ENCODE peak calls at places on chromosomes 11 and 22, in eight cellular contexts. S is neural progenitor cell; U is ovary; W is fibroblast of lung; K is GM23248; C is CD4-positive, CD25-positive, alpha-beta regulatory T cell; R is mucosa of descending colon; Y is pancreas. G is an unnamed sample. For H3K4me1, the result is how much of the 10 kb centered on the place peaks cover.

GRCh38 chr11:71086687-71087258 is 165.6 kb downstream of the SHANK2 start:
- DNase-seq in S (peak), U (no peak), W (peak), K (peak), C (no peak), R (no peak), Y (no peak), G (no peak)

GRCh38 chr11:127202105-127202504 is 201.5 kb upstream of the KIRREL3 start:
- DNase-seq in S (no peak), U (no peak), W (no peak), K (no peak), C (no peak), R (no peak), Y (no peak), G (no peak)

GRCh38 chr11:14971865-14972580 is at the start of gene CALCA:
- DNase-seq in S (peak), U (no peak), W (peak), K (peak), C (no peak), R (no peak), Y (peak), G (no peak)

GRCh38 chr22:23503736-23504440 is 76.2 kb downstream of the IGLL1 start:
- DNase-seq in S (no peak), U (peak), W (no peak), K (no peak), C (no peak), R (no peak), Y (no peak), G (no peak)

GRCh38 chr11:70680781-70681281 is 282.5 kb downstream of the CTTN start:
- DNase-seq in S (peak), U (no peak), W (no peak), K (no peak), C (no peak), R (no peak), Y (no peak), G (peak)

GRCh38 chr11:20088368-20089260 is 71.7 kb downstream of the DBX1 start:
- DNase-seq in S (no peak), U (no peak), W (no peak), K (no peak), C (no peak), R (no peak), Y (no peak), G (no peak)

GRCh38 chr11:77999446-77999845 is 5.0 kb upstream of the INTS4 start:
- DNase-seq in S (no peak), U (no peak), W (no peak), K (no peak), C (no peak), R (no peak), Y (no peak), G (no peak)

GRCh38 chr22:32827061-32827602 is 25.6 kb downstream of the TIMP3 start:
- DNase-seq in S (no peak), U (no peak), W (no peak), K (no peak), C (no peak), R (no peak), Y (no peak), G (no peak)

GRCh38 chr11:131253885-131254204 is 116.6 kb upstream of the NTM start:
- DNase-seq in S (peak), U (no peak), W (peak), K (peak), C (no peak), R (no peak), Y (no peak), G (no peak)

GRCh38 chr11:127000291-127000968 is at the start of gene KIRREL3:
- DNase-seq in S (peak), U (no peak), W (peak), K (peak), C (no peak), R (no peak), Y (no peak), G (no peak)

GRCh38 chr22:17159504-17159951 is 451 bp upstream of the HDHD5 start:
- DNase-seq in S (peak), U (peak), W (peak), K (peak), C (peak), R (peak), Y (no peak), G (no peak)

GRCh38 chr22:20111045-20111688 is 4.7 kb upstream of the RANBP1 start:
- DNase-seq in S (peak), U (peak), W (peak), K (peak), C (peak), R (peak), Y (peak), G (peak)

GRCh38 chr11:3165152-3165705 is at the start of gene OSBPL5:
- DNase-seq in S (peak), U (peak), W (peak), K (peak), C (no peak), R (peak), Y (peak), G (no peak)

GRCh38 chr11:44863231-44863630 is 87.5 kb downstream of the TP53I11 start:
- DNase-seq in S (peak), U (no peak), W (no peak), K (no peak), C (no peak), R (no peak), Y (no peak), G (no peak)

GRCh38 chr11:99015634-99016454 is 4.9 kb upstream of the CNTN5 start:
- DNase-seq in S (peak), U (no peak), W (peak), K (peak), C (no peak), R (no peak), Y (no peak), G (no peak)

GRCh38 chr11:70494559-70495350 is 96.4 kb downstream of the CTTN start:
- DNase-seq in S (no peak), U (peak), W (no peak), K (no peak), C (no peak), R (peak), Y (no peak), G (peak)

GRCh38 chr11:1878134-1879031 is 13.3 kb downstream of the PRR33 start:
- DNase-seq in S (no peak), U (peak), W (no peak), K (no peak), C (no peak), R (peak), Y (peak), G (no peak)

GRCh38 chr11:68160100-68160695 is 39.0 kb upstream of the CHKA start:
- DNase-seq in S (peak), U (no peak), W (no peak), K (no peak), C (no peak), R (no peak), Y (no peak), G (no peak)

GRCh38 chr11:44725016-44725651 is 1.6 kb upstream of the TSPAN18 start:
- DNase-seq in S (no peak), U (no peak), W (no peak), K (peak), C (no peak), R (no peak), Y (no peak), G (no peak)

GRCh38 chr22:48943567-48944432 is 883.9 kb downstream of the BRD1 start:
- DNase-seq in S (peak), U (no peak), W (no peak), K (peak), C (no peak), R (no peak), Y (peak), G (no peak)

GRCh38 chr11:63888170-63889086 is 28.5 kb downstream of the RCOR2 start:
- DNase-seq in S (peak), U (peak), W (peak), K (peak), C (peak), R (peak), Y (peak), G (peak)

GRCh38 chr11:94325681-94326080 is 21.3 kb downstream of the IZUMO1R start:
- DNase-seq in S (peak), U (no peak), W (no peak), K (peak), C (peak), R (no peak), Y (no peak), G (peak)

DNA sequence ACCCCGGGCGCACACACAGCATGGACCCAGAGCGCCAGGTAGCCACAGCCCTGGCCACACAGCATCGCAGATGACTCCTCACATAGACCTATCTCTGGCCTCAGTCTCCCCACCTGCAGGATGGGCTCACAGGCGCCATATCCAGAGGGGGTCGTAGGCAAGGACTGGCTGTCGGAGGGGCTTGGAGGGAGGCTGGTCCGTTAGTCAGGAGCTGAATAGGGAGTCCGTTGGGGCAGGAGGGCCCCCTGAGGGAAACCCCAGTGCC is 2.1 kb downstream of the PLXNB2 start:
- DNase-seq in S (no peak), U (no peak), W (no peak), K (no peak), C (no peak), R (no peak), Y (peak), G (no peak)
- H3K4me3 ChIP-seq in S (peak), U (peak), W (peak), K (peak), C (no peak), R (no peak), Y (peak), G (no peak)

DNA sequence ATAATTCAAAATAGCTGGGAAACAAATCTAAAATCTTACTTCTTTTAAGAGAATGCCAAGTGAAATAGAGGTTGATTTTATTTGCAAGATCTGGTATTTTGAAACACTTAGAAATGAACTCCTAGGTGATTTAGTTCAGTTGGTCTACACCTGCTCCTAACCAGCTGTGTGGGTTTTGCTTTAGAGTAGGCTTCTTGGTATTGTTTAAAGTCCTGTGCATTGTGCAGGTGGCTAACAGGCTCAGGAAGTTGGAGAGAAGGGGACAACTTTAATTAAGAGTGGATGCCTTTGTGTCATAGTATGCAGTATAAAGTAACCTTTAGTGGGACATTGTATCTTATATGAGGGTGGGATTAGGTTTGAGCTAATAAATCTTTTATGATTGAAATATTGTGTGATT is 4.1 kb upstream of the RAG2 start:
- DNase-seq in S (no peak), U (no peak), W (no peak), K (no peak), C (no peak), R (no peak), Y (no peak), G (no peak)
- H3K4me1 ChIP-seq in S (under half), U (under half), W (under half), K (under half), C (under half), R (under half), Y (under half), G (under half)

GRCh38 chr11:117426297-117426685 is 98.6 kb downstream of the CEP164 start:
- DNase-seq in S (peak), U (peak), W (peak), K (peak), C (peak), R (no peak), Y (no peak), G (peak)
- H3K4me3 ChIP-seq in S (no peak), U (no peak), W (no peak), K (no peak), C (peak), R (no peak), Y (no peak), G (no peak)

GRCh38 chr11:66112041-66112491 is 42.0 kb downstream of the PACS1 start:
- DNase-seq in S (no peak), U (no peak), W (no peak), K (no peak), C (no peak), R (no peak), Y (no peak), G (no peak)

GRCh38 chr11:66113132-66113856 is 43.2 kb downstream of the PACS1 start:
- DNase-seq in S (no peak), U (no peak), W (peak), K (peak), C (no peak), R (no peak), Y (no peak), G (no peak)

GRCh38 chr11:66112640-66113098 is 42.6 kb downstream of the PACS1 start:
- DNase-seq in S (no peak), U (no peak), W (peak), K (peak), C (no peak), R (no peak), Y (no peak), G (no peak)

GRCh38 chr11:66109294-66109693 is 39.2 kb downstream of the PACS1 start:
- DNase-seq in S (no peak), U (no peak), W (no peak), K (no peak), C (no peak), R (no peak), Y (no peak), G (no peak)

DNA sequence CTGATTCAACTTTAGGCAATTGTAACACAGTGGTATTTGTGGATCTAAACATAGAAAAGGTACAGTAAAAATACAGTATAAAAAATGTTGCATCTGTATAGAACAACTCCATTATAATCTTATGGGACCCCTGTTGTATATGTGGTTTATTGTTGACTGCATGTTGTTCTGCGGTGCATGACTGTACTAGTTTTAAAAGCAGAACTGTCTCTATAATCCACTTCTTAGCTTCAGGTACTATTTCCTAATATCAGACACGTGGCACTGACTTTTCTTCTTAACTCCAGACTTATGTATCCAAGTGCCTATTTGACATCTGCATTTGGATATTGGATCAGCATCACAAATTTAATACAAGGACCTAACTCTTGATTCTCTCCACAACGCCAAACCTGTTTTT is 41.1 kb downstream of the PACS1 start:
- DNase-seq in S (no peak), U (no peak), W (no peak), K (no peak), C (no peak), R (no peak), Y (no peak), G (no peak)
- H3K4me1 ChIP-seq in S (under half), U (under half), W (under half), K (half or more), C (half or more), R (under half), Y (under half), G (half or more)

GRCh38 chr22:38707346-38707745 is 1.6 kb downstream of the GTPBP1 start:
- DNase-seq in S (no peak), U (no peak), W (peak), K (peak), C (no peak), R (no peak), Y (no peak), G (no peak)
- H3K4me3 ChIP-seq in S (peak), U (peak), W (peak), K (peak), C (peak), R (no peak), Y (peak), G (peak)

GRCh38 chr11:118927554-118928107 is 1.9 kb upstream of the BCL9L start:
- DNase-seq in S (no peak), U (no peak), W (no peak), K (peak), C (no peak), R (no peak), Y (no peak), G (no peak)

GRCh38 chr11:118928870-118929495 is 3.3 kb upstream of the BCL9L start:
- DNase-seq in S (no peak), U (peak), W (peak), K (peak), C (no peak), R (peak), Y (peak), G (no peak)

GRCh38 chr11:118930152-118930712 is 4.5 kb upstream of the BCL9L start:
- DNase-seq in S (peak), U (peak), W (peak), K (peak), C (peak), R (peak), Y (peak), G (peak)

GRCh38 chr11:118929496-118930151 is 3.9 kb upstream of the BCL9L start:
- DNase-seq in S (peak), U (peak), W (peak), K (peak), C (peak), R (peak), Y (peak), G (peak)

DNA sequence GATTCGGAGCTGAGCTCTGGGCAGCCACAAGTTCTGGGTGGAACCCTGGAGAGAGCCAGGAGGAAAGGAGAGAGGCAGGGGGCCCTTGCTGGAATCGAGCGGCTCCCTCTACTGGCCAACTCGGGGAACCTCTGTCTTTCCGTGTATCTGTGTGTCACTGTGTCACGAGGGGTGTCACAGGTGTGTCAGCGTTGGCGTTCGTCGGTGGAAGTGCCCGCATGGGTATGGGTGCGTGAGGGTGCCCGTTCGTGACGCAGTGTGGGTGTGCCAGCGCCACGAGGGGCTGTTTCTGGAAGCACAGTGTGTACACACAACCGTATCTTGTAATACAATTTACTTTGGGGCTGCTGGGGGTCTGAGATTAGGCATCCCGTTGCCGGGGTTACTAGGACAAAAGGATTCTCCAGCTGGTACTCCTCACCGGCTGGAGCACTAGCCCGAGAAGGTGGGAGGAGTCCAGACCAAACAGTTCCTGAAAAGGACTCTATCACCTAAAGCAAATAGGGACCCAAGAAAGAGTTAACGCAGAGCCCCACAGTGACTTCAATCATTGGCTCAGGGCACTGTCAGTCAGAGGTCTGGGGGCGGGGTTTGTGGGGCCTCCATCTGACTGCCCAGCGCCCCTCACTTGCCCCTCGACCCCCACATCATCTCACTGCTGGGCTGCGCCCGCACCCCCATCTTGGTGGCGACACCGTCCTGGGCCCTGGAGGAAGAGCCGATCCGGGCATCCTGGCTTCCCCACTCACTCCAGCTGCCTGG is 2.6 kb upstream of the BCL9L start:
- DNase-seq in S (peak), U (peak), W (peak), K (peak), C (peak), R (peak), Y (peak), G (peak)
- H3K4me1 ChIP-seq in S (under half), U (under half), W (under half), K (under half), C (half or more), R (under half), Y (under half), G (under half)

GRCh38 chr11:831951-832528 is 712 bp upstream of the CD151 start:
- DNase-seq in S (no peak), U (no peak), W (no peak), K (no peak), C (no peak), R (peak), Y (peak), G (no peak)
- H3K4me3 ChIP-seq in S (peak), U (peak), W (peak), K (peak), C (no peak), R (no peak), Y (peak), G (peak)